ENCODE peak calls at places on chromosome 4, in seven cellular contexts. B, V, I, F, W, L and G are unnamed samples.

GRCh38 chr4:92334716-92335350 is 31.1 kb downstream of the GRID2 start:
- DNase-seq in B (no peak), V (no peak), I (peak), F (peak), W (no peak), L (peak), G (no peak)

GRCh38 chr4:159600102-159600501 is 497.2 kb downstream of the RAPGEF2 start:
- DNase-seq in B (no peak), V (no peak), I (no peak), F (no peak), W (no peak), L (no peak), G (no peak)

GRCh38 chr4:147830987-147831386 is 99.1 kb downstream of the ARHGAP10 start:
- DNase-seq in B (peak), V (no peak), I (no peak), F (peak), W (no peak), L (peak), G (peak)

GRCh38 chr4:159006202-159006601 is 96.7 kb upstream of the RAPGEF2 start:
- DNase-seq in B (peak), V (no peak), I (peak), F (peak), W (no peak), L (no peak), G (peak)

GRCh38 chr4:105990933-105991332 is 95.7 kb downstream of the NPNT start:
- DNase-seq in B (peak), V (no peak), I (peak), F (peak), W (no peak), L (peak), G (peak)

GRCh38 chr4:181597766-181598165 is 645.4 kb upstream of the TENM3 start:
- DNase-seq in B (peak), V (no peak), I (peak), F (peak), W (no peak), L (no peak), G (peak)

GRCh38 chr4:184473265-184473514 is 1.2 kb downstream of the IRF2 start:
- DNase-seq in B (no peak), V (no peak), I (no peak), F (no peak), W (peak), L (no peak), G (no peak)

GRCh38 chr4:178242655-178243054 is 800.4 kb upstream of the AGA start:
- DNase-seq in B (no peak), V (no peak), I (no peak), F (no peak), W (no peak), L (no peak), G (no peak)

GRCh38 chr4:6427439-6428090 is 44.8 kb downstream of the PPP2R2C start:
- DNase-seq in B (no peak), V (no peak), I (no peak), F (no peak), W (no peak), L (no peak), G (no peak)

GRCh38 chr4:110567266-110567665 is 55.6 kb downstream of the PITX2 start:
- DNase-seq in B (no peak), V (no peak), I (no peak), F (no peak), W (no peak), L (no peak), G (no peak)

GRCh38 chr4:26619784-26620183 is 35.9 kb downstream of the TBC1D19 start:
- DNase-seq in B (peak), V (no peak), I (no peak), F (peak), W (no peak), L (peak), G (no peak)

GRCh38 chr4:6087669-6088068 is 69.4 kb upstream of the C4orf50 start:
- DNase-seq in B (peak), V (peak), I (no peak), F (no peak), W (peak), L (peak), G (peak)

GRCh38 chr4:1409079-1409805 is 3.0 kb upstream of the NKX1-1 start:
- DNase-seq in B (no peak), V (no peak), I (no peak), F (no peak), W (no peak), L (no peak), G (no peak)

GRCh38 chr4:147760695-147761094 is 28.8 kb downstream of the ARHGAP10 start:
- DNase-seq in B (no peak), V (no peak), I (no peak), F (no peak), W (no peak), L (no peak), G (no peak)

GRCh38 chr4:78581626-78582025 is 30.1 kb downstream of the ANXA3 start:
- DNase-seq in B (no peak), V (no peak), I (no peak), F (no peak), W (no peak), L (no peak), G (no peak)

GRCh38 chr4:188658958-188659522 is 519.8 kb downstream of the TRIML1 start:
- DNase-seq in B (no peak), V (peak), I (no peak), F (no peak), W (no peak), L (no peak), G (no peak)

GRCh38 chr4:26412381-26413372 is 77.6 kb downstream of the CCKAR start:
- DNase-seq in B (no peak), V (no peak), I (no peak), F (peak), W (no peak), L (peak), G (peak)

GRCh38 chr4:108556166-108556565 is 64.2 kb upstream of the RPL34 start:
- DNase-seq in B (no peak), V (no peak), I (no peak), F (no peak), W (no peak), L (no peak), G (no peak)

GRCh38 chr4:7186081-7186480 is 6.3 kb upstream of the SORCS2 start:
- DNase-seq in B (no peak), V (peak), I (no peak), F (no peak), W (no peak), L (no peak), G (no peak)

DNA sequence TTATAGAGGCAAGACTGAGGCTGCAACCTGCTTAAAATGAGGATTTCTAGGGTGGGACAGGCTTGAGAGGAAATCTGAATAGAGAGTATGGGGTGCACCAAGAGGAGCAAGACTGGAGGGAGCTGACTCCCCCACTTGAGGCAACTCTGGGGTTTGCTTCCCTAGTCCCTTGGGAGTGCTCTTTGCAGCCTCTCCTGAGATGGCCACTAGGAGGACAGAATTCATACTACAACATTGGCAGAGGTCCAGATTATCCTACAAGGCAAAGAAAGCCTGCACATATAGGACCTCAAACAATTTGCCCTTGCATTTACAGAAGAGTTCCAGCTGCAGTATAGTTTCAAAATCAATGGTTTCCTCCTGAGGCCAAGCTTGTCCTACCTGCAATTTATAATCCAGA is 830.9 kb downstream of the TECRL start:
- DNase-seq in B (no peak), V (no peak), I (no peak), F (no peak), W (no peak), L (no peak), G (no peak)
- TF ChIP-seq CTCF in B (no peak), V (peak), I (no peak), F (no peak), W (peak), L (no peak), G (no peak)

GRCh38 chr4:39259571-39260330 is 77.4 kb downstream of the WDR19 start:
- DNase-seq in B (peak), V (no peak), I (peak), F (peak), W (no peak), L (peak), G (peak)
- TF ChIP-seq CTCF in B (no peak), V (no peak), I (no peak), F (no peak), W (no peak), L (no peak), G (no peak)

GRCh38 chr4:8276358-8277240 is 7.0 kb downstream of the HTRA3 start:
- DNase-seq in B (peak), V (no peak), I (no peak), F (peak), W (no peak), L (peak), G (peak)

GRCh38 chr4:8274066-8274652 is 4.6 kb downstream of the HTRA3 start:
- DNase-seq in B (no peak), V (no peak), I (no peak), F (no peak), W (no peak), L (no peak), G (no peak)

GRCh38 chr4:8273450-8273849 is 3.9 kb downstream of the HTRA3 start:
- DNase-seq in B (no peak), V (no peak), I (no peak), F (no peak), W (no peak), L (no peak), G (no peak)

GRCh38 chr4:8275511-8275910 is 6.0 kb downstream of the HTRA3 start:
- DNase-seq in B (no peak), V (no peak), I (no peak), F (no peak), W (no peak), L (no peak), G (no peak)

DNA sequence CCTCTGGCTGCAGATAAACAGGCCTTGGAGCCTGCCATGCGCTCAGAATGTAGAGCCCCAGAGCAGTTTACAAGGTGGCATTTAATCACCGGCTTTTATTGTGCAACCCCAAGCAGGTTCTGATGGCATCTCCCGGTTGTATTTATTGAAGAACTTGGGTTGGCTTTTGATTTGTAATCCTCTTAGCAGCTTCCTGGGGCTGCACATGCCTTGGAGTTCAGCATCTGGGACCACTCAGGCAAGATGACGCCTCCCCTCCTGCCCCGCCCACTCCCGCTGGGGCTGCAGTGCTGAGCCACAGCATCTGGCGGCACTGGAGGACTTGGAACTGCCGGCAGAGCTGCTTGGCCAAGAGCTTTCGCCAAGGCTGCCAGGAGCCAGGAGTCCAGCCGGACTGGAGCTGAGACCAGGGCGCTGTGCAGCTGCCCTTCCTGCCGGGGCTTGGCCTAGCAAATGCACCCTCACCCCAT is 5.3 kb downstream of the HTRA3 start:
- DNase-seq in B (peak), V (no peak), I (peak), F (peak), W (peak), L (peak), G (peak)
- TF ChIP-seq CTCF in B (peak), V (no peak), I (peak), F (peak), W (no peak), L (peak), G (peak)

GRCh38 chr4:107050525-107051135 is 14.5 kb upstream of the DKK2 start:
- DNase-seq in B (peak), V (no peak), I (no peak), F (no peak), W (no peak), L (no peak), G (peak)
- TF ChIP-seq CTCF in B (peak), V (peak), I (peak), F (peak), W (peak), L (peak), G (peak)